ENCODE peak calls at places on chromosomes 16 and 17, in seven cellular contexts. K is mammary epithelial cell, Q is breast epithelium, O is heart right ventricle, I is sigmoid colon, B is PC-3, V is PC-9. A is an unnamed sample.

GRCh38 chr17:50451943-50452626 is 16.6 kb downstream of the CHAD start:
- DNase-seq in K (no peak), B (no peak), V (peak), I (no peak), Q (no peak), O (no peak), A (no peak)

GRCh38 chr16:47043200-47043599 is 69.7 kb upstream of the DNAJA2 start:
- DNase-seq in V (no peak), Q (no peak), O (no peak), B (no peak), K (no peak), I (no peak), A (no peak)

GRCh38 chr17:34999456-34999855 is 19.1 kb downstream of the LIG3 start:
- DNase-seq in B (no peak), O (no peak), V (no peak), K (no peak), I (no peak), Q (no peak), A (no peak)

GRCh38 chr16:88856122-88856827 is 472 bp downstream of the GALNS start:
- DNase-seq in K (no peak), O (no peak), Q (no peak), V (no peak), I (peak), B (no peak), A (no peak)

GRCh38 chr16:80375973-80376372 is 164.8 kb upstream of the DYNLRB2 start:
- DNase-seq in O (no peak), I (no peak), Q (no peak), V (no peak), K (no peak), B (no peak), A (no peak)

GRCh38 chr17:74431568-74432483 is at the start of gene GPRC5C:
- DNase-seq in Q (peak), K (peak), B (peak), V (peak), O (peak), I (peak), A (no peak)

GRCh38 chr17:58982626-58983025 is 124.1 kb downstream of the TRIM37 start:
- DNase-seq in O (no peak), K (no peak), V (no peak), I (no peak), B (no peak), Q (no peak), A (no peak)

GRCh38 chr17:78532922-78533640 is 44.1 kb downstream of the DNAH17 start:
- DNase-seq in K (peak), I (no peak), Q (no peak), O (no peak), B (peak), V (peak), A (no peak)

GRCh38 chr17:56099649-56100048 is 53.6 kb upstream of the ANKFN1 start:
- DNase-seq in O (no peak), B (no peak), K (no peak), I (no peak), Q (no peak), V (no peak), A (no peak)

GRCh38 chr17:6061290-6061689 is 8.9 kb upstream of the WSCD1 start:
- DNase-seq in I (no peak), O (no peak), K (peak), Q (no peak), B (peak), V (no peak), A (no peak)

GRCh38 chr17:31289790-31290189 is 7.2 kb downstream of the OMG start:
- DNase-seq in Q (no peak), I (no peak), V (no peak), K (no peak), B (peak), O (no peak), A (no peak)

GRCh38 chr17:31534223-31534888 is 142.9 kb downstream of the RAB11FIP4 start:
- DNase-seq in Q (no peak), V (no peak), B (no peak), K (peak), O (no peak), I (no peak), A (no peak)

GRCh38 chr16:87329436-87330256 is 12.5 kb upstream of the C16orf95 start:
- DNase-seq in O (no peak), Q (no peak), V (no peak), K (no peak), B (no peak), I (no peak), A (no peak)

GRCh38 chr16:50696575-50697420 is 3.4 kb downstream of the NOD2 start:
- DNase-seq in Q (peak), K (peak), B (peak), I (peak), O (peak), V (peak), A (no peak)

GRCh38 chr17:64106918-64107317 is 23.0 kb downstream of the ERN1 start:
- DNase-seq in K (no peak), B (no peak), Q (no peak), I (no peak), V (no peak), O (no peak), A (no peak)

GRCh38 chr16:30761427-30761927 is 385 bp downstream of the CFAP119 start:
- DNase-seq in B (peak), Q (no peak), I (no peak), K (peak), V (no peak), O (no peak), A (no peak)

GRCh38 chr16:22317001-22317530 is 19.9 kb downstream of the POLR3E start:
- DNase-seq in V (no peak), O (no peak), I (no peak), B (no peak), Q (no peak), K (no peak), A (peak)

GRCh38 chr17:48616719-48617514 is 1.8 kb upstream of the HOXB8 start:
- DNase-seq in Q (no peak), B (peak), I (no peak), V (no peak), O (no peak), K (no peak), A (no peak)

GRCh38 chr17:61389670-61390478 is 9.8 kb upstream of the TBX2 start:
- DNase-seq in O (no peak), I (no peak), V (no peak), K (no peak), Q (no peak), B (peak), A (no peak)

GRCh38 chr17:63540581-63540980 is 9.7 kb upstream of the DCAF7 start:
- DNase-seq in V (no peak), I (no peak), B (no peak), K (no peak), O (no peak), Q (no peak), A (no peak)

GRCh38 chr17:61072648-61073047 is 327.0 kb upstream of the TBX2 start:
- DNase-seq in B (no peak), I (no peak), K (no peak), Q (no peak), V (no peak), O (no peak), A (no peak)

GRCh38 chr17:62705781-62706597 is 78.5 kb downstream of the MRC2 start:
- DNase-seq in Q (no peak), B (no peak), K (peak), I (peak), V (peak), O (peak), A (no peak)

GRCh38 chr17:9240659-9241370 is 219.5 kb downstream of the NTN1 start:
- DNase-seq in I (peak), K (no peak), O (peak), V (no peak), Q (peak), B (no peak), A (peak)

GRCh38 chr17:73261617-73261951 is at the start of gene CPSF4L:
- DNase-seq in B (no peak), K (no peak), V (no peak), O (no peak), Q (no peak), I (peak), A (no peak)
- H3K27ac ChIP-seq in B (no peak), K (peak), V (no peak), O (no peak), Q (peak), I (peak), A (no peak)

DNA sequence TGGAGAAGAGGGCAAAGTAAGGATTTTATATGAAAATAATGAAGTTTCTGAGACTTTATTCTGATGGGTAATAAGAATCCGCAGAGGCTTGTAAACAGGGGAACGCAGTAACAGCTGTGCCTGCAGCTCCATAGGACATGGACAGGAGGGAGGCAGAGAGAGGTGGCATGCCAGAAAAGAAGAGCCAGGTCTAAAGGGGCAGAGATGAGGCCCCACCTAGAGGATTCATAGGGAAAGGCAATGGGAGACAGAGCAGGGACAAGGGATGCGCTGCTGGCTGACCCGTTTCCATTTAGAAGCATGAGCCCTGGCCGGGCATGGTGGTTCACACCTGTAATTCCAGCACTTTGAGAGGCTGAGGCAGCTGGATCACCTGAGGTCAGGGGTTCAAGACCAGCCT is 340.3 kb upstream of the CDH5 start:
- DNase-seq in O (no peak), K (no peak), V (no peak), I (no peak), B (peak), Q (no peak), A (peak)
- TF ChIP-seq CTCF in O (no peak), K (peak), V (no peak), I (no peak), B (peak), Q (no peak), A (no peak)

DNA sequence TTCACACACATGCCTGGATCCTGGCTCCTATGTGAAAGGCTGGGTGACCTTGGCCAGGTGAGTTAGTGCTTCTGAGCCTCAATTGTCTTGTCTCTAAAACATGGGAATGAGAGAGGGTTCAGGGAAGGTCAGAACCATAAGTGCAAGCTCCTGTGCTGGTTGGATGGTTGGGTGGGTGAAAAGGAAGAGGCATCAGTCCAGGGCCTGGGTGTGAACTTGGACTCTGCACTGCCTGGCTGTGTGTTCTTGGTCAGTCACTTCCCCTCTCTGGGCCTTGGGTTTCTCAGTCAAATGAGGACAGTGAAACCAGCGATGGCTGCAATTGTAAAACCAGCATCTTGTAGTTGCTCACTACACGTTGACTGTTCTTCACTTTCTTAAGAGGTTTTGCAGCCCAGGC is 643 bp upstream of the KCNG4 start:
- DNase-seq in Q (no peak), I (no peak), V (no peak), B (no peak), K (no peak), O (no peak), A (no peak)
- H3K27ac ChIP-seq in Q (no peak), I (no peak), V (no peak), B (no peak), K (no peak), O (no peak), A (no peak)

GRCh38 chr16:84686702-84687298 is 13.0 kb upstream of the USP10 start:
- DNase-seq in Q (peak), O (no peak), V (no peak), K (no peak), I (peak), B (no peak), A (no peak)
- TF ChIP-seq CTCF in Q (no peak), O (no peak), V (no peak), K (no peak), I (no peak), B (no peak), A (no peak)